ENCODE peak calls at places on chromosomes 3 and 15, in six cellular contexts. B is A549, M is BE2C, R is HepG2, V is fibroblast of mammary gland, Y is astrocyte of the spinal cord. K is an unnamed sample.

GRCh38 chr3:73787620-73788019 is 162.9 kb upstream of the PDZRN3 start:
- DNase-seq in B (no peak), M (no peak), R (no peak), V (peak), Y (no peak), K (no peak)

GRCh38 chr3:64047806-64048205 is 24.5 kb upstream of the PSMD6 start:
- DNase-seq in B (no peak), M (no peak), R (no peak), V (no peak), Y (peak), K (no peak)

GRCh38 chr3:101720851-101721649 is 3.4 kb upstream of the CEP97 start:
- DNase-seq in B (no peak), M (no peak), R (no peak), V (peak), Y (peak), K (peak)

GRCh38 chr3:42758126-42758525 is 14.9 kb downstream of the CCDC13 start:
- DNase-seq in B (no peak), M (no peak), R (no peak), V (no peak), Y (no peak), K (no peak)

GRCh38 chr3:115341208-115341607 is 194.1 kb upstream of the ZBTB20 start:
- DNase-seq in B (peak), M (no peak), R (no peak), V (peak), Y (peak), K (peak)

GRCh38 chr3:112811150-112811884 is 35.3 kb downstream of the CD200R1L start:
- DNase-seq in B (no peak), M (no peak), R (no peak), V (peak), Y (peak), K (peak)

GRCh38 chr3:25648107-25648535 is 16.6 kb downstream of the TOP2B start:
- DNase-seq in B (peak), M (peak), R (peak), V (peak), Y (peak), K (peak)

GRCh38 chr3:2377281-2377680 is 278.6 kb downstream of the CNTN4 start:
- DNase-seq in B (no peak), M (no peak), R (no peak), V (no peak), Y (no peak), K (no peak)

GRCh38 chr3:88618121-88618645 is 468.4 kb downstream of the C3orf38 start:
- DNase-seq in B (no peak), M (no peak), R (no peak), V (no peak), Y (no peak), K (no peak)

GRCh38 chr15:60591491-60592385 is 112.8 kb upstream of the ICE2 start:
- DNase-seq in B (peak), M (peak), R (no peak), V (no peak), Y (no peak), K (no peak)

GRCh38 chr3:129617381-129618185 is 11.1 kb upstream of the PLXND1 start:
- DNase-seq in B (no peak), M (no peak), R (no peak), V (no peak), Y (no peak), K (no peak)

GRCh38 chr3:195757827-195758226 is 37.0 kb downstream of the MUC20 start:
- DNase-seq in B (no peak), M (no peak), R (no peak), V (no peak), Y (no peak), K (no peak)

GRCh38 chr3:95926904-95927501 is 887.4 kb upstream of the EPHA6 start:
- DNase-seq in B (no peak), M (no peak), R (no peak), V (no peak), Y (no peak), K (no peak)

GRCh38 chr3:87228316-87228715 is 1.2 kb downstream of the CHMP2B start:
- DNase-seq in B (no peak), M (no peak), R (peak), V (peak), Y (peak), K (peak)

GRCh38 chr3:106247902-106248684 is 379.3 kb upstream of the CBLB start:
- DNase-seq in B (no peak), M (no peak), R (no peak), V (peak), Y (no peak), K (peak)

GRCh38 chr15:22846073-22846472 is 7.6 kb downstream of the NIPA2 start:
- DNase-seq in B (no peak), M (peak), R (no peak), V (no peak), Y (no peak), K (no peak)

GRCh38 chr15:42158941-42159340 is 2.5 kb upstream of the PLA2G4F start:
- DNase-seq in B (no peak), M (no peak), R (no peak), V (no peak), Y (no peak), K (no peak)

GRCh38 chr3:123067689-123068226 is 933 bp downstream of the PDIA5 start:
- DNase-seq in B (peak), M (peak), R (no peak), V (no peak), Y (no peak), K (no peak)

GRCh38 chr3:123068227-123069020 is 1.6 kb downstream of the PDIA5 start:
- DNase-seq in B (peak), M (peak), R (peak), V (peak), Y (no peak), K (peak)

GRCh38 chr3:123066896-123067688 is at the start of gene PDIA5:
- DNase-seq in B (peak), M (peak), R (peak), V (peak), Y (peak), K (peak)

GRCh38 chr3:123064914-123065313 is 1.9 kb upstream of the PDIA5 start:
- DNase-seq in B (no peak), M (no peak), R (no peak), V (no peak), Y (no peak), K (no peak)

DNA sequence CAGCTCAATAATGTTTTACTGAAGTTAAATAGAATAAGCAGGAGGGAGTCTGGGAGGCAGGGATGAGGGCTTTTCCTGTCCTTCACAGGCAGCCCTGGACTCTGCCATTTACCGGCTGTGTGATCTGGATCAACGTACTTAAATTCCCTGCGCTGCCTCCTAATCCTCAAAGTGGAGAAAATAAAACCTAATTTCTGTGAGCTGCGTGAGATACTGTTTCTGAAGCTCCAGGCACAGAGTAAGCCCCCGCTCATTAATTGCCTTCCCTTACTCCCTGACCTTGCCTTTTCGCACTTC is 278 bp upstream of the PDIA5 start:
- DNase-seq in B (no peak), M (no peak), R (no peak), V (no peak), Y (no peak), K (no peak)
- H3K4me3 ChIP-seq in B (peak), M (peak), R (peak), V (peak), Y (peak), K (peak)

DNA sequence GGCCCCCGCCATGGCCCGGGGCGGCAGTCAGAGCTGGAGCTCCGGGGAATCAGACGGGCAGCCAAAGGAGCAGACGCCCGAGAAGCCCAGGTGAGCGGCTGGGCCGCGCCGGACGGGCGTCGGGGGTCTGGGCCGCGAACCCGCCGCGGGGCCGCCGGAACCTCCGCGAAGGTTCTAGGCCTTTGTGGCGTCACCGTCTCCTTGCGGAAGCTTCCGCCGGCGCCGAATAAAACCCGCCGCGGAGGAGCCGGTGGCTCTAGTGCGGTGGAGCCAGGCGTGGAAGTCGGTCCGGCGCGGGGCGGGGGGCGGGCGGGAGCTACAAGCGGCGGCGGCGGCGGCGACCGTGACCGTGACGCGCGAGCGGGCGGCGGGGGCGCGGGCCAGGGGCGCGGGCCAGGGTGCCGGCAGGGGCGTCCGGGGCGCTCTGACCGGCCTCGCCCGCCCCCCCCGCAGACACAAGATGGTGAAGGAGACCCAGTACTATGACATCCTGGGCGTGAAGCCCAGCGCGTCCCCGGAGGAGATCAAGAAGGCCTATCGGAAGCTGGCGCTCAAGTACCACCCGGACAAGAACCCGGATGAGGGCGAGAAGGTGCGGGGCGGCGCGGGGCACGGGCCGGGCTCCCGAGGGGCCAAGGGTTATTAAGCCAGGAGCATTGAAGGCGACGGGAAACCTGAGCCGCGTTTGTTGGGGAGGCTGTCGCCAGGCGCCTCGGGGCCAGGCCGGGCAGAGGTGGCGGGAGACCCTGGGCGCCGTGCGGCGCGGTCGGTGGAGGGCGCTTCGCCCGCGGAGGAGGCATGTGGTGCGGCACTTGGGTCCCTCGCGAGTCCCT is at the start of gene DNAJA4:
- DNase-seq in B (no peak), M (peak), R (no peak), V (peak), Y (peak), K (no peak)
- TF ChIP-seq CTCF in B (no peak), M (no peak), R (no peak), V (no peak), Y (peak), K (no peak)

GRCh38 chr15:68103603-68104002 is 49.5 kb downstream of the PIAS1 start:
- DNase-seq in B (no peak), M (no peak), R (no peak), V (no peak), Y (no peak), K (no peak)

GRCh38 chr15:68107142-68107541 is 53.0 kb downstream of the PIAS1 start:
- DNase-seq in B (no peak), M (no peak), R (no peak), V (no peak), Y (no peak), K (no peak)

DNA sequence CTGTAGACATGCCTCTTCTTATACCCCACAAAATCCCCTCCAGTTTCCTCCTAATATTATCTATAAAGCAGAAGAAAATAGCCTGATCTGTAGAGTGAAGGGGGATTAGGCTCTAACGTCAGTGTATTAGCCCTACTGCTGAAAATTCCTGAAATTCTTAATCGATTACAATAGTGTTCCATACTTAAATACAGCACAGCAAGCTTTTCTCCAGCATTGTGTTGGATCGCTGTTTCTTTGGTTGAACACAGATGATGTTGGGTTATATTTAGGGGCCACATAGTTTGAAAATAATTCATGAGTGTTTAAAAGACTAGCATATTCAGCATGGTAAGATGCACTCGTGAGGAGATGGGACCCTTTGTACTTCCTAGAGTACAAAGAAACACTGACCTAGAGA is 52.5 kb downstream of the PIAS1 start:
- DNase-seq in B (no peak), M (no peak), R (peak), V (peak), Y (peak), K (peak)
- H3K4me3 ChIP-seq in B (no peak), M (no peak), R (no peak), V (no peak), Y (no peak), K (no peak)

DNA sequence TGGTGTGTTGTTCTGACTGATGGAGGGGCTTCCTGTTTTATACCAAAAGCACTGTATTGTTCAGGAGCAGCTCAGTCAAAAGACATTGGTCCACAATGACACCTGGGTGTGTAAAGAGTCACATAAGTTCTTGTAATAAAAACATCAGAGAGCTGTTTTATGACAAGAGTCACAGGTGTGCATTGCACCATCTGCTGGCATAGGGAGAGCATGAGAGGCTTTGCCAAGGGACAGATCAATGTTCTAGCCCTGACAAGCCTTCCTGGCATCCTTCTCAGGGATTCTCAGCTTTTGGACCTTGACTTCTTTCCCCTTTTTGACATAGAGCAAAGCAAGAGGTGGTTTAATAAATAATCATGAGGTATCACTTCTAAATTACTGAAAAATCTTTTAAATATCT is 20.5 kb downstream of the ARPP21 start:
- DNase-seq in B (no peak), M (no peak), R (peak), V (no peak), Y (no peak), K (no peak)
- TF ChIP-seq CTCF in B (peak), M (peak), R (peak), V (no peak), Y (peak), K (no peak)

GRCh38 chr3:107432013-107432515 is 54.8 kb downstream of the CCDC54 start:
- DNase-seq in B (no peak), M (no peak), R (no peak), V (peak), Y (no peak), K (peak)

GRCh38 chr3:107431298-107432012 is 54.2 kb downstream of the CCDC54 start:
- DNase-seq in B (peak), M (peak), R (no peak), V (peak), Y (peak), K (peak)

GRCh38 chr3:107430214-107431047 is 53.2 kb downstream of the CCDC54 start:
- DNase-seq in B (no peak), M (no peak), R (no peak), V (peak), Y (peak), K (peak)

GRCh38 chr3:107431048-107431297 is 53.7 kb downstream of the CCDC54 start:
- DNase-seq in B (no peak), M (no peak), R (no peak), V (no peak), Y (no peak), K (no peak)

GRCh38 chr3:107432646-107433045 is 55.4 kb downstream of the CCDC54 start:
- DNase-seq in B (no peak), M (no peak), R (no peak), V (no peak), Y (peak), K (no peak)
- H3K4me3 ChIP-seq in B (peak), M (no peak), R (no peak), V (peak), Y (no peak), K (no peak)

DNA sequence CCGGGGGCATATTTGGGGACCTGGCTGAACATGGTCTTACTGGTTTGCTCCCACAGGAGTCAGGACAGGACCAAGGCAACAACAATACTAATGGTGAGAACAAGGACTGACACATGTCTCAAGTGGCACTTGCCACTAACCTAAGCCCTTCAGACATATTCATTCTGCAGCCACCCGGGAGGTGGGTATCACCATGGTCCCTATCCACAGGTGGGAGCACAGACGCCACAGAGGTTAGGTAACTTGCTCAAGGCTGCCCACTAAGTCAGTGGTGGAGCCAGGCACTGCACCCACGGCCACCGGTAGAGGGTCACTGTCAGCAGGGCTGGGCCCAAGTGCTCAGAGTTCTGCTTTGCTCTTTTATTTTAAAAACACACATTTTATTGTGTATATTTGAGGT is 29.8 kb upstream of the SLC41A3 start:
- DNase-seq in B (peak), M (peak), R (no peak), V (no peak), Y (no peak), K (no peak)
- TF ChIP-seq CTCF in B (no peak), M (peak), R (peak), V (peak), Y (peak), K (peak)

GRCh38 chr15:25848325-25848724 is 14.8 kb downstream of the ATP10A start:
- DNase-seq in B (no peak), M (no peak), R (no peak), V (no peak), Y (no peak), K (no peak)

GRCh38 chr15:25848769-25849430 is 14.2 kb downstream of the ATP10A start:
- DNase-seq in B (no peak), M (no peak), R (no peak), V (no peak), Y (no peak), K (no peak)

GRCh38 chr15:25850154-25851111 is 12.7 kb downstream of the ATP10A start:
- DNase-seq in B (peak), M (no peak), R (peak), V (peak), Y (peak), K (peak)

GRCh38 chr15:25847066-25847465 is 16.1 kb downstream of the ATP10A start:
- DNase-seq in B (no peak), M (no peak), R (no peak), V (no peak), Y (no peak), K (no peak)

DNA sequence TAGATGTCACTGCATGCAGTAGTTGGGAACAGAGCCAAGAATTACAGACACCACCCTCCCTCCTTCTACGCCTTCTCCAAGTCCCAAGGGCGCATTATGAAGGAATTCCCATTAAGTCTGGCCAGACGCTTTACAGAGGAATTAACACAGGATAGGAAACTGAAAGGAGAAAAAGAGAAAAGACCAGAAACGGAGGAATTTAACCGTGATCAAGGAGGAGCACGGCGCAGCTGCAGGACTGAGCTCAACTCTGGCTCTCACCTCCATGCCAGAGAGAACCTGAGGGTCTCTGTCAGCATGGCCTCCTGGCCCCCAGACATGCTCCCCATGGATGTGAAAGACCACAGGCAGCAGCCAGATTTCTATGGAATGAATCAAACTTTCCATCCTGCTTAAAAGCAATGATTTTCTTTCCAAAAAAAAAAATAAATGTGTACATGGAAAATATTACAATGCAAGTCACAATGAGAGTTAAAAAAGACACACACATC is 13.7 kb downstream of the ATP10A start:
- DNase-seq in B (no peak), M (no peak), R (no peak), V (peak), Y (peak), K (peak)
- H3K4me3 ChIP-seq in B (peak), M (no peak), R (no peak), V (peak), Y (no peak), K (peak)

DNA sequence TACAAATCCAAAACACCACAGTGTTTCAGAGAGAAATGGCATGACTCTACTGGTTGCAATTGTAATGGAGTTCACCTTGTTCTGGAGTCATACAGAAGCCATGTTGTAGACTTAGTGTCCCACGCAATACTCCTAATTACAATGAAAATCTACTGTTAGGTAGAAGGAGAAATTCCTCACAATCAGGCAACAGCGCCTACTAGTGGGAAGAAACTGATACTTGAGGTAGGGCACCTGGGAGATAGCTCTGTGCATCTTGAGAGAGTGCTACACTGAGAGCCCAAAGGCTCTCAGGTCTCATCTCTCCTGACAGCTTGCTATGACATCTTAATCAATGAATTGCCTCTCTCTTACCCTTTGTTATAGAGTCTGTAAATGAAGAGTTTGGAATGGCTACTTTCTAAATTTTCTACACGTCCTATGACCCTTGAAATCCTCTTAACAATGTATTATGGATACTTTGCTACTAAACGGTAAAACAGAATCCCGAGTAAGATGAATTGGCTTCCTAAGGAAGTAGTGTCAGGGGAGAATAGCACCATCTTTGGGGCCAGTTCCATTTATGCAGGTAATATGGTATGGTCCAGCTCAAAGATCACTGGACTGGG is 422.7 kb upstream of the TPRG1 start:
- DNase-seq in B (no peak), M (peak), R (no peak), V (peak), Y (no peak), K (no peak)
- TF ChIP-seq CTCF in B (no peak), M (peak), R (no peak), V (peak), Y (peak), K (peak)